ENCODE peak calls at places on chromosomes 16 and 17, in nine cellular contexts. M, D, P, X, S, Y, O, E and U are unnamed samples.

GRCh38 chr16:88798772-88799455 is 4.7 kb upstream of the CDT1 start:
- DNase-seq in E (no peak), M (no peak), Y (no peak), P (no peak), O (no peak), X (no peak), S (no peak), D (no peak), U (no peak)

GRCh38 chr16:89918453-89919347 is at the start of gene MC1R:
- DNase-seq in E (peak), M (no peak), S (no peak), Y (no peak), D (no peak), P (peak), O (peak), X (peak), U (no peak)

GRCh38 chr16:66580605-66581209 is 1.4 kb downstream of the CMTM2 start:
- DNase-seq in E (no peak), P (no peak), M (no peak), O (no peak), X (no peak), S (no peak), Y (peak), D (no peak), U (peak)

GRCh38 chr17:43401293-43401692 is 2.5 kb downstream of the ARL4D start:
- DNase-seq in E (no peak), P (no peak), Y (no peak), M (no peak), X (no peak), D (no peak), O (no peak), S (peak), U (no peak)

GRCh38 chr16:66662445-66663194 is 33.9 kb downstream of the CMTM4 start:
- DNase-seq in Y (peak), X (peak), D (no peak), S (peak), O (no peak), P (no peak), E (peak), M (no peak), U (no peak)

GRCh38 chr16:89855301-89855945 is 18.0 kb upstream of the TCF25 start:
- DNase-seq in S (no peak), D (no peak), E (no peak), Y (no peak), M (no peak), P (no peak), O (no peak), X (no peak), U (no peak)

GRCh38 chr16:57265850-57266530 is 18.5 kb downstream of the PLLP start:
- DNase-seq in M (peak), Y (no peak), E (no peak), P (no peak), D (no peak), S (peak), X (peak), O (no peak), U (no peak)

GRCh38 chr17:66167189-66167815 is 24.6 kb downstream of the CEP112 start:
- DNase-seq in M (no peak), O (no peak), D (no peak), S (no peak), Y (no peak), E (no peak), X (no peak), P (no peak), U (no peak)

GRCh38 chr17:63024201-63024600 is 58.2 kb downstream of the TANC2 start:
- DNase-seq in P (no peak), M (no peak), Y (no peak), X (no peak), O (no peak), D (no peak), E (no peak), S (no peak), U (no peak)

GRCh38 chr16:30747331-30747730 is 894 bp upstream of the PHKG2 start:
- DNase-seq in P (no peak), X (peak), O (no peak), Y (no peak), S (no peak), E (no peak), M (no peak), D (no peak), U (no peak)

GRCh38 chr17:3724373-3725077 is 822 bp downstream of the HASPIN start:
- DNase-seq in X (no peak), D (no peak), P (no peak), Y (no peak), M (no peak), S (no peak), O (no peak), E (no peak), U (no peak)

GRCh38 chr17:70278846-70279465 is 109.6 kb downstream of the KCNJ2 start:
- DNase-seq in S (no peak), P (no peak), X (peak), O (no peak), E (no peak), Y (no peak), M (no peak), D (no peak), U (no peak)

GRCh38 chr17:29867643-29868181 is 62.3 kb downstream of the SSH2 start:
- DNase-seq in D (no peak), P (peak), O (no peak), M (no peak), S (no peak), Y (no peak), X (peak), E (no peak), U (no peak)

GRCh38 chr16:73126453-73126853 is 78.5 kb upstream of the ZFHX3 start:
- DNase-seq in X (no peak), S (no peak), E (no peak), Y (no peak), D (no peak), P (no peak), M (no peak), O (no peak), U (no peak)

GRCh38 chr17:13558588-13558987 is 43.1 kb downstream of the HS3ST3A1 start:
- DNase-seq in E (no peak), S (no peak), Y (no peak), P (no peak), O (no peak), D (no peak), M (no peak), X (no peak), U (no peak)

GRCh38 chr16:13332713-13333255 is 431.4 kb downstream of the SHISA9 start:
- DNase-seq in P (no peak), S (no peak), O (no peak), D (no peak), Y (peak), M (no peak), X (no peak), E (no peak), U (no peak)

GRCh38 chr16:3589441-3589921 is 12.3 kb upstream of the NLRC3 start:
- DNase-seq in O (no peak), P (no peak), E (no peak), M (no peak), X (no peak), D (no peak), S (no peak), Y (no peak), U (no peak)